ENCODE peak calls at places on chromosomes 2 and 18, in eight cellular contexts. One of them, this sample, is unnamed.

GRCh38 chr2:134410831-134411231 is 157.0 kb downstream of the MGAT5 start:
- DNase-seq in upper lobe of left lung: no peak
- DNase-seq in transverse colon: peak; percentile 18
- DNase-seq in ovary: no peak
- DNase-seq in A549: no peak
- DNase-seq in stomach: no peak
- DNase-seq in sigmoid colon: no peak
- DNase-seq in HepG2: no peak
- DNase-seq in this sample: no peak

GRCh38 chr2:150997702-150998480 is 263.8 kb downstream of the RBM43 start:
- DNase-seq in transverse colon: no peak
- DNase-seq in A549: no peak
- DNase-seq in sigmoid colon: no peak
- DNase-seq in ovary: no peak
- DNase-seq in stomach: no peak
- DNase-seq in HepG2: no peak
- DNase-seq in upper lobe of left lung: no peak
- DNase-seq in this sample: no peak

GRCh38 chr2:9178905-9179571 is 27.6 kb upstream of the ASAP2 start:
- DNase-seq in transverse colon: peak; percentile 76
- DNase-seq in sigmoid colon: peak; percentile 92
- DNase-seq in ovary: peak; percentile 74
- DNase-seq in HepG2: peak; percentile 93
- DNase-seq in stomach: peak; percentile 75
- DNase-seq in A549: peak; percentile 26
- DNase-seq in upper lobe of left lung: no peak
- DNase-seq in this sample: peak; percentile 60

GRCh38 chr2:134193006-134193405 is 60.9 kb upstream of the MGAT5 start:
- DNase-seq in HepG2: no peak
- DNase-seq in upper lobe of left lung: no peak
- DNase-seq in A549: peak; percentile 4
- DNase-seq in sigmoid colon: no peak
- DNase-seq in transverse colon: no peak
- DNase-seq in stomach: no peak
- DNase-seq in ovary: no peak
- DNase-seq in this sample: no peak

GRCh38 chr2:229230215-229230614 is 40.9 kb downstream of the PID1 start:
- DNase-seq in sigmoid colon: no peak
- DNase-seq in stomach: no peak
- DNase-seq in A549: no peak
- DNase-seq in HepG2: no peak
- DNase-seq in upper lobe of left lung: no peak
- DNase-seq in transverse colon: no peak
- DNase-seq in ovary: no peak
- DNase-seq in this sample: no peak

GRCh38 chr2:238433941-238434845 is 7.5 kb downstream of the ASB1 start:
- DNase-seq in ovary: no peak
- DNase-seq in sigmoid colon: no peak
- DNase-seq in HepG2: no peak
- DNase-seq in upper lobe of left lung: no peak
- DNase-seq in stomach: no peak
- DNase-seq in A549: no peak
- DNase-seq in transverse colon: no peak
- DNase-seq in this sample: no peak

GRCh38 chr18:46073474-46074331 is 1.6 kb upstream of the PSTPIP2 start:
- DNase-seq in sigmoid colon: no peak
- DNase-seq in ovary: peak; percentile 56
- DNase-seq in HepG2: peak; percentile 62
- DNase-seq in A549: peak; percentile 55
- DNase-seq in transverse colon: peak; percentile 39
- DNase-seq in upper lobe of left lung: no peak
- DNase-seq in stomach: peak; percentile 35
- DNase-seq in this sample: no peak

GRCh38 chr2:145906356-145906755 is 1386.4 kb upstream of the ZEB2 start:
- DNase-seq in stomach: no peak
- DNase-seq in ovary: no peak
- DNase-seq in upper lobe of left lung: no peak
- DNase-seq in transverse colon: no peak
- DNase-seq in sigmoid colon: no peak
- DNase-seq in HepG2: peak; percentile 44
- DNase-seq in A549: peak; percentile 2
- DNase-seq in this sample: no peak

GRCh38 chr2:195923889-195924288 is 144.7 kb downstream of the DNAH7 start:
- DNase-seq in upper lobe of left lung: no peak
- DNase-seq in sigmoid colon: no peak
- DNase-seq in stomach: no peak
- DNase-seq in A549: no peak
- DNase-seq in HepG2: no peak
- DNase-seq in transverse colon: no peak
- DNase-seq in ovary: no peak
- DNase-seq in this sample: no peak

GRCh38 chr2:195151711-195152110 is 505.3 kb upstream of the SLC39A10 start:
- DNase-seq in HepG2: no peak
- DNase-seq in sigmoid colon: no peak
- DNase-seq in transverse colon: no peak
- DNase-seq in upper lobe of left lung: no peak
- DNase-seq in ovary: no peak
- DNase-seq in stomach: no peak
- DNase-seq in A549: no peak
- DNase-seq in this sample: no peak

GRCh38 chr2:16169381-16169960 is 229.1 kb downstream of the MYCN start:
- DNase-seq in upper lobe of left lung: no peak
- DNase-seq in transverse colon: no peak
- DNase-seq in ovary: no peak
- DNase-seq in stomach: no peak
- DNase-seq in sigmoid colon: no peak
- DNase-seq in HepG2: no peak
- DNase-seq in A549: no peak
- DNase-seq in this sample: no peak

GRCh38 chr2:205510345-205510744 is 172.0 kb upstream of the NRP2 start:
- DNase-seq in HepG2: peak; percentile 45
- DNase-seq in stomach: no peak
- DNase-seq in A549: no peak
- DNase-seq in upper lobe of left lung: no peak
- DNase-seq in sigmoid colon: no peak
- DNase-seq in transverse colon: no peak
- DNase-seq in ovary: no peak
- DNase-seq in this sample: no peak

GRCh38 chr2:159713691-159714585 is 1.6 kb downstream of the MARCHF7 start:
- DNase-seq in transverse colon: no peak
- DNase-seq in A549: no peak
- DNase-seq in stomach: no peak
- DNase-seq in ovary: no peak
- DNase-seq in sigmoid colon: no peak
- DNase-seq in upper lobe of left lung: no peak
- DNase-seq in HepG2: peak; percentile 10
- DNase-seq in this sample: no peak

GRCh38 chr2:70041666-70042065 is 45.6 kb upstream of the PCBP1 start:
- DNase-seq in transverse colon: no peak
- DNase-seq in HepG2: no peak
- DNase-seq in upper lobe of left lung: no peak
- DNase-seq in A549: no peak
- DNase-seq in sigmoid colon: no peak
- DNase-seq in ovary: no peak
- DNase-seq in stomach: no peak
- DNase-seq in this sample: no peak

GRCh38 chr18:30625961-30626360 is 416.6 kb downstream of the DSC3 start:
- DNase-seq in HepG2: no peak
- DNase-seq in ovary: no peak
- DNase-seq in sigmoid colon: no peak
- DNase-seq in stomach: no peak
- DNase-seq in upper lobe of left lung: no peak
- DNase-seq in transverse colon: no peak
- DNase-seq in A549: no peak
- DNase-seq in this sample: no peak

DNA sequence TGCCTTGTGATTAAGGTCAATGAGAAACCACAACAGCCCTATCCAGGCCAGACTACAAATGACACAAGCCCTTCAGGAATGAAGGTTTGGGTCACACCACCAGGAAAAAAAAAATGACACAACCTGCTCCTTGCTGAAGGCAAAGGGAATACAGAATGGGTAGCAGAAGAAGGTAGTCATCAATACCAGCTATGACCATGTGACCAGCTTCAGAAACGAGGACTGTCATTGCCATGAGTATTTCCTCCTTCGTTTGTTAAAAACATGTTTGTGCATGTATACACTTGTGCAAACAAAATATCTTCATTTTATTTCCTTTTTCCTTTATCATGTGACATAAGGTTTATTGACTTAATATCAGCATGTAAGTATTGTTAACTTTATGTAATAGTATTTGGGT is 226.6 kb downstream of the CDH19 start:
- DNase-seq in transverse colon: no peak
- DNase-seq in sigmoid colon: no peak
- DNase-seq in HepG2: no peak
- DNase-seq in ovary: no peak
- DNase-seq in upper lobe of left lung: no peak
- DNase-seq in stomach: no peak
- DNase-seq in A549: no peak
- DNase-seq in this sample: no peak
- H3K9me3 ChIP-seq in transverse colon: no peaks in the 10 kb centered on the region
- H3K9me3 ChIP-seq in sigmoid colon: no peaks in the 10 kb centered on the region
- H3K9me3 ChIP-seq in HepG2: peaks cover 10% of the 10 kb centered on the region
- H3K9me3 ChIP-seq in ovary: no peaks in the 10 kb centered on the region
- H3K9me3 ChIP-seq in upper lobe of left lung: no peaks in the 10 kb centered on the region
- H3K9me3 ChIP-seq in stomach: peaks cover 17% of the 10 kb centered on the region
- H3K9me3 ChIP-seq in A549: no peaks in the 10 kb centered on the region
- H3K9me3 ChIP-seq in this sample: no peaks in the 10 kb centered on the region

DNA sequence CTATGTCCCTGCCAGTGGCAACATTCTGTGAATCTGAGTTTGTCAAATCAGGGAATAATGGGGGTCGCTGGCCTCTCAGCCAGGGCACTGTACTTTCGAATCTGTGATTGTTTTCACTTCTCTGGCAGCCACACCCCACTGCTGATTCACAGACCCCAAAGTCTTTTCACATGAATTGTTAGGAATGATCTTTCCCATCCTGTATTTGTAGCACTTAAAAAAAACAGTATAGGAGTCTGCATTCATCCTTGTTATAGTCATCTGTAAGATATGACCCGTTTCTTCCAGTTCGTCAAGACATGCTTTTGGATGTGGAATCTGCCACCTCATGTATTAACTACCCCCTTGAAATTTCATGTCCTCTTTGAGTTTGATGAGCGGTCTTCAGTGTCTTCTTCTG is 928 bp downstream of the NAGK start:
- DNase-seq in upper lobe of left lung: no peak
- DNase-seq in HepG2: no peak
- DNase-seq in transverse colon: no peak
- DNase-seq in sigmoid colon: peak; percentile 43
- DNase-seq in ovary: no peak
- DNase-seq in A549: no peak
- DNase-seq in stomach: no peak
- DNase-seq in this sample: no peak
- H3K27ac ChIP-seq in upper lobe of left lung: peak overlapping the region; percentile 95
- H3K27ac ChIP-seq in HepG2: no peak overlapping the region
- H3K27ac ChIP-seq in transverse colon: peak overlapping the region; percentile 98
- H3K27ac ChIP-seq in sigmoid colon: peak overlapping the region; percentile 94
- H3K27ac ChIP-seq in ovary: peak overlapping the region; percentile 95
- H3K27ac ChIP-seq in A549: peak overlapping the region; percentile 86
- H3K27ac ChIP-seq in stomach: no peak overlapping the region
- H3K27ac ChIP-seq in this sample: peak overlapping the region; percentile 98

DNA sequence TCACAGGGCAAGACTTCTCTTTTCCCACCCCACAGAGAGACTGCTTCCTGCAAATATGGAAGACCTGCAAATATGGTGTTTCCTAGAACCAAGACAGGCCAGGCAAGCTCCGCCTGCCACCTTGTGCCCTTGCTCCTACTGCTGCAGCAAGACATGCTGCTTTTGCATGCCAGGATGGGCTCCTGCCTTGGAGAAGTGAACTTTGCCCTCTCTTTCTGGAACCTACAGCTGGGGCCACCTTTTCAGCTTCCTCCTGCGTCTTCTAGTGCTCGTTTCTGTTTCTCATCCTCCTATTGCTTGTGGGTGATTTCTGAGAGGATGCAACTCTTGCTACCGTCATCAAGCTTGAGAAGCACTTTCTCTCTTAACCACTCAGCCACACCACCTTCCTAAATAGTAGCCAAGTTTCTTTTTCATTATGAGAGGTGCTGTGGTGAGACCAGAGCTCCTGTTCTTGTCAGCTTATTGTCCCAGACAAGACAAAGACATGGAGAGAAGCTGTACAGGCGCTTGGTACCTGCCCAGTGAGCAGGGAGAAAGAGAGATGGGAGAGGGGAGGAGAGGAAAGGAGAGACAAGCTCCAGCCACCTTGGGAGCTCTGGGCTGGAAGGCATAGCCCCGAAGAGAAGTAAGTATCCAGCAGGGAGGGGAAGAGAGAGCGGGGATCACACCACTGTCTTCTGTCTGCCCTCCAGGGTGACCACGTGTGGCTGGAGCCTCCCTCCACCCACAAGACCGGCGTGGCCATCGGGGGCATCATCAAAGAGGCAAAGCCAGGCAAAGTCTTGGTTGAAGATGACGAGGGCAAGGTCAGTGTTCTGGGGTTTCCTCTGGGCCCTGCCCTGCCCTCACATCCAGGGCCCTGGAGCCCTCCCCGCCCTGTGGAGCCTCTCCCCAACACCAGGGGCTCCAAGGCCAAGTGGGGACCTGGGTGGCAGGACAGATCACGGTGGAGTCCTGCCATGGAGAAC is 28.3 kb downstream of the MYO7B start:
- DNase-seq in stomach: no peak
- DNase-seq in ovary: no peak
- DNase-seq in upper lobe of left lung: no peak
- DNase-seq in transverse colon: no peak
- DNase-seq in HepG2: no peak
- DNase-seq in A549: no peak
- DNase-seq in sigmoid colon: peak; percentile 25
- DNase-seq in this sample: no peak
- TF ChIP-seq EP300 in stomach: no peak
- TF ChIP-seq EP300 in ovary: no peak
- TF ChIP-seq EP300 in upper lobe of left lung: no peak
- TF ChIP-seq EP300 in transverse colon: no peak
- TF ChIP-seq EP300 in HepG2: no peak
- TF ChIP-seq EP300 in A549: no peak
- TF ChIP-seq EP300 in sigmoid colon: no peak
- TF ChIP-seq EP300 in this sample: no peak

GRCh38 chr18:70985948-70986347 is 697.1 kb downstream of the SOCS6 start:
- DNase-seq in stomach: no peak
- DNase-seq in HepG2: no peak
- DNase-seq in transverse colon: no peak
- DNase-seq in ovary: no peak
- DNase-seq in sigmoid colon: no peak
- DNase-seq in A549: no peak
- DNase-seq in upper lobe of left lung: no peak
- DNase-seq in this sample: no peak
- H3K9me3 ChIP-seq in stomach: peaks cover 32% of the 10 kb centered on the region
- H3K9me3 ChIP-seq in HepG2: peaks cover 49% of the 10 kb centered on the region
- H3K9me3 ChIP-seq in transverse colon: no peaks in the 10 kb centered on the region
- H3K9me3 ChIP-seq in ovary: no peaks in the 10 kb centered on the region
- H3K9me3 ChIP-seq in sigmoid colon: peaks cover 3% of the 10 kb centered on the region
- H3K9me3 ChIP-seq in A549: no peaks in the 10 kb centered on the region
- H3K9me3 ChIP-seq in upper lobe of left lung: no peaks in the 10 kb centered on the region
- H3K9me3 ChIP-seq in this sample: no peaks in the 10 kb centered on the region